ENCODE peak calls at places on chromosomes 5 and 9, in nine cellular contexts. L is breast epithelium, N is neural crest cell, A is GM19239, W is lower lobe of right lung, E is NB4, H is ecto neural progenitor cell, R is endothelial cell, F is Panc1. V is an unnamed sample.

GRCh38 chr5:61330879-61331406 is 1.1 kb upstream of the ZSWIM6 start:
- DNase-seq in L (peak; percentile 55), N (peak; percentile 61), A (peak; percentile 27), W (peak; percentile 91), E (peak; percentile 59), H (no peak), R (peak; percentile 78), F (no peak), V (no peak)

GRCh38 chr9:113781381-113781780 is 94.7 kb upstream of the ZNF618 start:
- DNase-seq in L (no peak), N (no peak), A (no peak), W (no peak), E (no peak), H (no peak), R (no peak), F (no peak), V (no peak)

GRCh38 chr5:74950836-74951515 is 84.8 kb upstream of the FAM169A start:
- DNase-seq in L (no peak), N (no peak), A (no peak), W (no peak), E (no peak), H (no peak), R (no peak), F (no peak), V (no peak)

GRCh38 chr5:39547548-39548154 is 122.9 kb upstream of the DAB2 start:
- DNase-seq in L (no peak), N (peak; percentile 20), A (peak; percentile 8), W (no peak), E (peak; percentile 57), H (no peak), R (peak; percentile 45), F (peak; percentile 42), V (peak; percentile 43)

GRCh38 chr9:120366646-120367019 is 213.3 kb downstream of the CDK5RAP2 start:
- DNase-seq in L (no peak), N (no peak), A (no peak), W (no peak), E (no peak), H (no peak), R (peak; percentile 54), F (no peak), V (peak; percentile 26)

GRCh38 chr5:143342607-143343006 is 60.9 kb downstream of the NR3C1 start:
- DNase-seq in L (no peak), N (no peak), A (no peak), W (no peak), E (no peak), H (no peak), R (no peak), F (no peak), V (no peak)

GRCh38 chr5:3310551-3311340 is 284.9 kb upstream of the IRX1 start:
- DNase-seq in L (peak; percentile 85), N (peak; percentile 23), A (no peak), W (no peak), E (no peak), H (no peak), R (no peak), F (no peak), V (no peak)

GRCh38 chr9:123081824-123082223 is 48.4 kb downstream of the GPR21 start:
- DNase-seq in L (no peak), N (peak; percentile 22), A (no peak), W (no peak), E (peak; percentile 46), H (no peak), R (peak; percentile 40), F (no peak), V (peak; percentile 22)

GRCh38 chr9:33434317-33435105 is 12.9 kb downstream of the AQP3 start:
- DNase-seq in L (no peak), N (no peak), A (no peak), W (no peak), E (no peak), H (no peak), R (no peak), F (no peak), V (no peak)

GRCh38 chr5:91307023-91307422 is 76.1 kb downstream of the ARRDC3 start:
- DNase-seq in L (no peak), N (no peak), A (no peak), W (no peak), E (no peak), H (no peak), R (no peak), F (no peak), V (no peak)

GRCh38 chr9:117083440-117083984 is 331.3 kb downstream of the ASTN2 start:
- DNase-seq in L (no peak), N (no peak), A (no peak), W (no peak), E (no peak), H (no peak), R (no peak), F (no peak), V (no peak)

GRCh38 chr9:5042661-5043178 is 57.6 kb downstream of the JAK2 start:
- DNase-seq in L (no peak), N (no peak), A (no peak), W (no peak), E (no peak), H (no peak), R (no peak), F (no peak), V (no peak)

GRCh38 chr9:88831783-88832407 is 159.4 kb upstream of the S1PR3 start:
- DNase-seq in L (no peak), N (no peak), A (no peak), W (no peak), E (peak; percentile 19), H (no peak), R (peak; percentile 11), F (no peak), V (no peak)

GRCh38 chr9:130188860-130189481 is 16.8 kb downstream of the NCS1 start:
- DNase-seq in L (no peak), N (no peak), A (no peak), W (no peak), E (no peak), H (no peak), R (no peak), F (no peak), V (no peak)

GRCh38 chr5:61254969-61255555 is 77.0 kb upstream of the ZSWIM6 start:
- DNase-seq in L (no peak), N (no peak), A (no peak), W (no peak), E (no peak), H (no peak), R (no peak), F (no peak), V (no peak)

GRCh38 chr9:125484632-125485282 is 222.3 kb downstream of the MAPKAP1 start:
- DNase-seq in L (no peak), N (no peak), A (no peak), W (no peak), E (no peak), H (no peak), R (no peak), F (no peak), V (no peak)

GRCh38 chr5:76050131-76050530 is 33.1 kb upstream of the SV2C start:
- DNase-seq in L (no peak), N (no peak), A (no peak), W (no peak), E (no peak), H (no peak), R (no peak), F (no peak), V (no peak)

GRCh38 chr9:124218438-124219289 is 39.1 kb upstream of the NEK6 start:
- DNase-seq in L (peak; percentile 44), N (no peak), A (no peak), W (peak; percentile 78), E (peak; percentile 95), H (no peak), R (no peak), F (no peak), V (peak; percentile 36)

GRCh38 chr5:159444441-159445082 is 114.3 kb upstream of the IL12B start:
- DNase-seq in L (no peak), N (no peak), A (no peak), W (no peak), E (peak; percentile 66), H (no peak), R (no peak), F (peak; percentile 76), V (peak; percentile 29)

V was measured in HCT116.